ENCODE peak calls at places on chromosomes 16 and 17, in four cellular contexts. One of them, this sample, is unnamed.

GRCh38 chr17:73420897-73421296 is 109.1 kb upstream of the CDC42EP4 start:
- DNase-seq in A549: peak
- DNase-seq in brain pericyte: no peak
- DNase-seq in iris pigment epithelial cell: peak
- DNase-seq in this sample: no peak

GRCh38 chr16:53433930-53434435 is 288 bp upstream of the RBL2 start:
- DNase-seq in A549: peak
- DNase-seq in brain pericyte: no peak
- DNase-seq in iris pigment epithelial cell: peak
- DNase-seq in this sample: peak

GRCh38 chr16:85479972-85480726 is 133.0 kb upstream of the GSE1 start:
- DNase-seq in A549: peak
- DNase-seq in brain pericyte: no peak
- DNase-seq in iris pigment epithelial cell: no peak
- DNase-seq in this sample: peak

GRCh38 chr17:1916963-1917715 is 87.3 kb downstream of the RPA1 start:
- DNase-seq in A549: no peak
- DNase-seq in brain pericyte: no peak
- DNase-seq in iris pigment epithelial cell: no peak
- DNase-seq in this sample: no peak

GRCh38 chr16:66612422-66612821 is 7.9 kb downstream of the CMTM3 start:
- DNase-seq in A549: no peak
- DNase-seq in brain pericyte: no peak
- DNase-seq in iris pigment epithelial cell: no peak
- DNase-seq in this sample: peak

GRCh38 chr17:63349478-63350000 is 96.6 kb downstream of the CYB561 start:
- DNase-seq in A549: no peak
- DNase-seq in brain pericyte: no peak
- DNase-seq in iris pigment epithelial cell: peak
- DNase-seq in this sample: no peak

GRCh38 chr16:85055503-85056210 is 28.1 kb downstream of the KIAA0513 start:
- DNase-seq in A549: no peak
- DNase-seq in brain pericyte: no peak
- DNase-seq in iris pigment epithelial cell: peak
- DNase-seq in this sample: peak

GRCh38 chr17:20266806-20267458 is 200.4 kb downstream of the LGALS9B start:
- DNase-seq in A549: no peak
- DNase-seq in brain pericyte: no peak
- DNase-seq in iris pigment epithelial cell: peak
- DNase-seq in this sample: no peak

GRCh38 chr16:10297341-10298006 is 88.4 kb upstream of the ATF7IP2 start:
- DNase-seq in A549: no peak
- DNase-seq in brain pericyte: no peak
- DNase-seq in iris pigment epithelial cell: no peak
- DNase-seq in this sample: no peak

GRCh38 chr17:66724581-66725341 is 110.2 kb upstream of the CACNG5 start:
- DNase-seq in A549: no peak
- DNase-seq in brain pericyte: peak
- DNase-seq in iris pigment epithelial cell: peak
- DNase-seq in this sample: no peak

GRCh38 chr16:1420111-1420539 is 422 bp downstream of the UQCC4 start:
- DNase-seq in A549: no peak
- DNase-seq in brain pericyte: no peak
- DNase-seq in iris pigment epithelial cell: no peak
- DNase-seq in this sample: peak

GRCh38 chr16:50585331-50585776 is 37.2 kb downstream of the NKD1 start:
- DNase-seq in A549: no peak
- DNase-seq in brain pericyte: no peak
- DNase-seq in iris pigment epithelial cell: no peak
- DNase-seq in this sample: peak

GRCh38 chr17:1123397-1124237 is 56.2 kb downstream of the ABR start:
- DNase-seq in A549: no peak
- DNase-seq in brain pericyte: no peak
- DNase-seq in iris pigment epithelial cell: no peak
- DNase-seq in this sample: peak

GRCh38 chr16:1645914-1646525 is 32.1 kb upstream of the JPT2 start:
- DNase-seq in A549: peak
- DNase-seq in brain pericyte: no peak
- DNase-seq in iris pigment epithelial cell: peak
- DNase-seq in this sample: no peak

GRCh38 chr17:66255527-66255971 is 26.3 kb upstream of the APOH start:
- DNase-seq in A549: no peak
- DNase-seq in brain pericyte: no peak
- DNase-seq in iris pigment epithelial cell: no peak
- DNase-seq in this sample: no peak

GRCh38 chr16:88956546-88957455 is 20.2 kb downstream of the CBFA2T3 start:
- DNase-seq in A549: no peak
- DNase-seq in brain pericyte: no peak
- DNase-seq in iris pigment epithelial cell: no peak
- DNase-seq in this sample: no peak

GRCh38 chr17:10003705-10004104 is 98.6 kb upstream of the RCVRN start:
- DNase-seq in A549: no peak
- DNase-seq in brain pericyte: no peak
- DNase-seq in iris pigment epithelial cell: no peak
- DNase-seq in this sample: no peak

GRCh38 chr17:63116967-63117366 is 150.9 kb downstream of the TANC2 start:
- DNase-seq in A549: no peak
- DNase-seq in brain pericyte: no peak
- DNase-seq in iris pigment epithelial cell: peak
- DNase-seq in this sample: no peak

GRCh38 chr17:50424246-50425000 is 1.6 kb upstream of the ACSF2 start:
- DNase-seq in A549: no peak
- DNase-seq in brain pericyte: no peak
- DNase-seq in iris pigment epithelial cell: no peak
- DNase-seq in this sample: no peak

GRCh38 chr17:38583833-38584349 is 21.9 kb downstream of the SRCIN1 start:
- DNase-seq in A549: no peak
- DNase-seq in brain pericyte: no peak
- DNase-seq in iris pigment epithelial cell: no peak
- DNase-seq in this sample: no peak

GRCh38 chr17:31581491-31581890 is 190.0 kb downstream of the RAB11FIP4 start:
- DNase-seq in A549: no peak
- DNase-seq in brain pericyte: no peak
- DNase-seq in iris pigment epithelial cell: no peak
- DNase-seq in this sample: peak

GRCh38 chr17:16915752-16916556 is 56.0 kb downstream of the TNFRSF13B start:
- DNase-seq in A549: peak
- DNase-seq in brain pericyte: no peak
- DNase-seq in iris pigment epithelial cell: peak
- DNase-seq in this sample: peak

GRCh38 chr16:58515871-58516767 is 802 bp downstream of the SETD6 start:
- DNase-seq in A549: no peak
- DNase-seq in brain pericyte: no peak
- DNase-seq in iris pigment epithelial cell: peak
- DNase-seq in this sample: peak

GRCh38 chr17:68584904-68585303 is 16.3 kb downstream of the FAM20A start:
- DNase-seq in A549: no peak
- DNase-seq in brain pericyte: no peak
- DNase-seq in iris pigment epithelial cell: no peak
- DNase-seq in this sample: no peak

GRCh38 chr17:79720705-79721295 is 9.9 kb upstream of the ENPP7 start:
- DNase-seq in A549: no peak
- DNase-seq in brain pericyte: no peak
- DNase-seq in iris pigment epithelial cell: no peak
- DNase-seq in this sample: no peak

GRCh38 chr16:14539631-14540030 is 90.4 kb downstream of the PARN start:
- DNase-seq in A549: no peak
- DNase-seq in brain pericyte: no peak
- DNase-seq in iris pigment epithelial cell: peak
- DNase-seq in this sample: no peak

GRCh38 chr17:79262624-79263023 is 188.0 kb downstream of the ENGASE start:
- DNase-seq in A549: no peak
- DNase-seq in brain pericyte: no peak
- DNase-seq in iris pigment epithelial cell: no peak
- DNase-seq in this sample: no peak

GRCh38 chr17:9937164-9937835 is 32.2 kb upstream of the RCVRN start:
- DNase-seq in A549: no peak
- DNase-seq in brain pericyte: no peak
- DNase-seq in iris pigment epithelial cell: peak
- DNase-seq in this sample: peak

GRCh38 chr16:2205967-2206313 is 686 bp downstream of the MLST8 start:
- DNase-seq in A549: no peak
- DNase-seq in brain pericyte: no peak
- DNase-seq in iris pigment epithelial cell: no peak
- DNase-seq in this sample: no peak

GRCh38 chr17:61862105-61862574 is 1.2 kb downstream of the BRIP1 start:
- DNase-seq in A549: no peak
- DNase-seq in brain pericyte: no peak
- DNase-seq in iris pigment epithelial cell: peak
- DNase-seq in this sample: no peak

GRCh38 chr16:50696575-50697420 is 3.4 kb downstream of the NOD2 start:
- DNase-seq in A549: peak
- DNase-seq in brain pericyte: no peak
- DNase-seq in iris pigment epithelial cell: peak
- DNase-seq in this sample: peak

GRCh38 chr17:30436729-30437128 is 40.5 kb upstream of the GOSR1 start:
- DNase-seq in A549: no peak
- DNase-seq in brain pericyte: no peak
- DNase-seq in iris pigment epithelial cell: no peak
- DNase-seq in this sample: no peak

This sample was measured in body of pancreas.